ENCODE peak calls at places on chromosomes 5 and 9, in five cellular contexts. F is IMR-90, C is uterus, E is stomach, S is heart right ventricle. U is an unnamed sample.

GRCh38 chr9:127903557-127904475 is 4.4 kb upstream of the ST6GALNAC6 start:
- DNase-seq in F (no peak), C (peak), E (peak), S (peak), U (peak)

GRCh38 chr5:112161392-112161748 is 257.7 kb downstream of the EPB41L4A start:
- DNase-seq in F (no peak), C (no peak), E (no peak), S (no peak), U (no peak)

GRCh38 chr9:70753311-70753710 is 338.9 kb upstream of the KLF9 start:
- DNase-seq in F (no peak), C (no peak), E (no peak), S (no peak), U (no peak)

GRCh38 chr9:99016681-99017387 is 73.1 kb downstream of the COL15A1 start:
- DNase-seq in F (no peak), C (no peak), E (peak), S (no peak), U (no peak)

GRCh38 chr9:116661037-116661954 is 25.8 kb upstream of the TRIM32 start:
- DNase-seq in F (peak), C (peak), E (peak), S (no peak), U (peak)

GRCh38 chr5:93235751-93236150 is 345.3 kb downstream of the NR2F1-AS1 start:
- DNase-seq in F (no peak), C (no peak), E (no peak), S (no peak), U (no peak)

GRCh38 chr5:38468202-38468656 is 88.2 kb downstream of the LIFR start:
- DNase-seq in F (peak), C (peak), E (no peak), S (no peak), U (no peak)

GRCh38 chr5:27191786-27192505 is 153.6 kb upstream of the CDH9 start:
- DNase-seq in F (peak), C (no peak), E (no peak), S (no peak), U (no peak)

GRCh38 chr5:63164838-63165237 is 586.2 kb downstream of the LRRC70 start:
- DNase-seq in F (no peak), C (no peak), E (no peak), S (no peak), U (no peak)

GRCh38 chr5:151186538-151186937 is 29.0 kb upstream of the ANXA6 start:
- DNase-seq in F (no peak), C (peak), E (no peak), S (no peak), U (no peak)

GRCh38 chr5:173499471-173500212 is 116.8 kb downstream of the BOD1 start:
- DNase-seq in F (no peak), C (no peak), E (peak), S (no peak), U (peak)

GRCh38 chr5:156758012-156758791 is 91.9 kb upstream of the PPP1R2B start:
- DNase-seq in F (no peak), C (no peak), E (no peak), S (no peak), U (no peak)

GRCh38 chr5:147427784-147428401 is 82.0 kb downstream of the DPYSL3 start:
- DNase-seq in F (peak), C (no peak), E (no peak), S (no peak), U (no peak)

GRCh38 chr5:147434049-147434448 is 75.8 kb downstream of the DPYSL3 start:
- DNase-seq in F (no peak), C (no peak), E (no peak), S (no peak), U (no peak)

GRCh38 chr5:147432323-147432722 is 77.5 kb downstream of the DPYSL3 start:
- DNase-seq in F (no peak), C (no peak), E (no peak), S (no peak), U (no peak)

GRCh38 chr5:147426928-147427327 is 82.9 kb downstream of the DPYSL3 start:
- DNase-seq in F (no peak), C (no peak), E (no peak), S (no peak), U (no peak)

DNA sequence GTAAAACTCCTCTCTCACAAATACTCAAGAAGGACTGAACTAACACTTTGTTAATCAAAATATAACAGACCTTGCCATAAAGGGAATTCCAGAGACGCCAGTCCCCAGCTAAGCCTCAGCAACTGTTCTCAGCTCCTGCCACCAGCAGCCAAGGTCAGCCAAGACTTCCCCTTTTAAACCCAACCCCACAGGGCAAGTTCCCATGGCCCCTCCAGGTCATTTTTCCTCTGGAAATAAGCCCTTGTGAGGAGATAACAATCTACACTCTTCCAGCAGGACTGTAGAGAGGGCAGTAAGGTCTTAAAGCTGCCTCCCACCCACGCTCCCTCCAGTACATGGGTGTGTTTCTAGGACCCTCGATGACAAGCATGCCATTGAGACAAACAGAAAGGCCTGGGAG is 78.3 kb downstream of the DPYSL3 start:
- DNase-seq in F (no peak), C (no peak), E (no peak), S (no peak), U (no peak)
- H3K27ac ChIP-seq in F (no peak), C (peak), E (no peak), S (no peak), U (no peak)

GRCh38 chr9:124778575-124779367 is 1.8 kb downstream of the OLFML2A start:
- DNase-seq in F (no peak), C (no peak), E (peak), S (no peak), U (no peak)

GRCh38 chr9:124774131-124774978 is 2.6 kb upstream of the OLFML2A start:
- DNase-seq in F (peak), C (peak), E (peak), S (peak), U (peak)

GRCh38 chr9:124776613-124776951 is 351 bp upstream of the OLFML2A start:
- DNase-seq in F (no peak), C (no peak), E (no peak), S (no peak), U (no peak)

GRCh38 chr9:124779368-124780059 is 2.6 kb downstream of the OLFML2A start:
- DNase-seq in F (peak), C (peak), E (peak), S (no peak), U (no peak)

DNA sequence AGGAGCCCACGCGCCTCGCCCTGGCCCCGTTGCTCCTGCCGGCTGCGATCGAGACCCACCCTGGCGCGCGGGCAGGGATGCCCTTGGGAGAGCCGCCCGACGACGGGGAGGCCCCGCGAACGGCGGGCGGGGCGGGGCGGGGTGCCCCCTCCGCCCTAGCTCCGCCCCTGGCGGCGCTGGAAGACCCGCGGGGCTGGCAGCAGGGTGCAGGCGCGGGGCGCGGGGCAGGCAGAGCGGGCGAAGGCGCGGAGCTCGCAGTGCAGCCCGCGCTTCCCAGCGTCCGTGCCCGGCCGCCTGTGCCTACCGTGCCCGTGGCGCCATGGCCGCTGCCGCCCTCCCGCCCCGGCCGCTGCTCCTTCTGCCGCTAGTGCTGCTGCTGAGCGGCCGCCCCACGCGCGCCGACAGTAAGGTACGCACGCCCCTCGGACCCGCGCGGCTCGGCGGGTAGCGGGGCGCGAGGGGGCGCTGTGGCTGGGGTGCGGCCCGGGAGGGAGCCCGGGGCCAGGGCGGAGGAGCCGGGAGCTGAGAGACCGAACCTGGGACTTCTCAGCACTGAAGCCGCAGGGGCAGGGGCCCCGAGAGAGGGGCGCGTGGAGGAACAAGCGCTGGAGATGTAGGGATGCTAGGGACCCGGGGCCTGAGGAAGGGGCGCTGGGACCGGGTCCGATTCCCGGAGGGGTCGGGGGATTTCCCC is at the start of gene OLFML2A:
- DNase-seq in F (no peak), C (no peak), E (no peak), S (no peak), U (peak)
- H3K4me3 ChIP-seq in F (peak), C (peak), E (peak), S (peak), U (peak)

GRCh38 chr9:121373401-121373769 is 3.3 kb upstream of the STOM start:
- DNase-seq in F (peak), C (no peak), E (no peak), S (no peak), U (no peak)

GRCh38 chr9:121372563-121373400 is 2.7 kb upstream of the STOM start:
- DNase-seq in F (peak), C (peak), E (peak), S (no peak), U (peak)

GRCh38 chr9:121371495-121371911 is 1.5 kb upstream of the STOM start:
- DNase-seq in F (no peak), C (no peak), E (no peak), S (no peak), U (no peak)

GRCh38 chr9:121369595-121370265 is at the start of gene STOM:
- DNase-seq in F (peak), C (peak), E (peak), S (peak), U (peak)

GRCh38 chr9:121372239-121372562 is 2.2 kb upstream of the STOM start:
- DNase-seq in F (no peak), C (no peak), E (no peak), S (no peak), U (no peak)
- H3K27ac ChIP-seq in F (peak), C (peak), E (peak), S (peak), U (peak)

GRCh38 chr5:135158982-135159381 is 125.0 kb upstream of the PITX1 start:
- DNase-seq in F (no peak), C (no peak), E (no peak), S (no peak), U (no peak)
- H3K4me3 ChIP-seq in F (no peak), C (no peak), E (no peak), S (no peak), U (no peak)